ENCODE peak calls at places on chromosomes 6 and 20, in four cellular contexts. One of them, this sample, is unnamed.

GRCh38 chr6:56714982-56715456 is 72.3 kb upstream of the DST start:
- DNase-seq in WTC11: no peak
- DNase-seq in HepG2: peak; percentile 81
- DNase-seq in K562: no peak
- DNase-seq in this sample: no peak

GRCh38 chr6:149459761-149460160 is 25.1 kb downstream of the ZC3H12D start:
- DNase-seq in WTC11: no peak
- DNase-seq in HepG2: no peak
- DNase-seq in K562: no peak
- DNase-seq in this sample: no peak

GRCh38 chr20:63115651-63116411 is 100.1 kb downstream of the YTHDF1 start:
- DNase-seq in WTC11: no peak
- DNase-seq in HepG2: no peak
- DNase-seq in K562: no peak
- DNase-seq in this sample: no peak

GRCh38 chr6:134870677-134871498 is 79.0 kb downstream of the ALDH8A1 start:
- DNase-seq in WTC11: no peak
- DNase-seq in HepG2: no peak
- DNase-seq in K562: no peak
- DNase-seq in this sample: no peak

GRCh38 chr20:19406371-19406770 is 193.9 kb downstream of the SLC24A3 start:
- DNase-seq in WTC11: no peak
- DNase-seq in HepG2: no peak
- DNase-seq in K562: no peak
- DNase-seq in this sample: no peak

GRCh38 chr6:156126535-156126934 is 650.6 kb upstream of the ARID1B start:
- DNase-seq in WTC11: no peak
- DNase-seq in HepG2: no peak
- DNase-seq in K562: no peak
- DNase-seq in this sample: no peak

GRCh38 chr6:89797317-89797716 is 22.3 kb downstream of the MDN1 start:
- DNase-seq in WTC11: no peak
- DNase-seq in HepG2: no peak
- DNase-seq in K562: no peak
- DNase-seq in this sample: no peak

GRCh38 chr6:137486388-137486787 is 7.8 kb downstream of the OLIG3 start:
- DNase-seq in WTC11: no peak
- DNase-seq in HepG2: no peak
- DNase-seq in K562: no peak
- DNase-seq in this sample: no peak

GRCh38 chr6:48743738-48744137 is 632.7 kb upstream of the PTCHD4 start:
- DNase-seq in WTC11: no peak
- DNase-seq in HepG2: no peak
- DNase-seq in K562: no peak
- DNase-seq in this sample: no peak

GRCh38 chr6:85637579-85637978 is 5.1 kb downstream of the SYNCRIP start:
- DNase-seq in WTC11: no peak
- DNase-seq in HepG2: no peak
- DNase-seq in K562: no peak
- DNase-seq in this sample: no peak

GRCh38 chr20:63099426-63100267 is 92.9 kb upstream of the BHLHE23 start:
- DNase-seq in WTC11: peak; percentile 10
- DNase-seq in HepG2: no peak
- DNase-seq in K562: no peak
- DNase-seq in this sample: no peak

GRCh38 chr6:159249150-159249549 is 80.0 kb downstream of the FNDC1 start:
- DNase-seq in WTC11: no peak
- DNase-seq in HepG2: no peak
- DNase-seq in K562: no peak
- DNase-seq in this sample: no peak

GRCh38 chr6:149264629-149265028 is 52.9 kb upstream of the TAB2 start:
- DNase-seq in WTC11: no peak
- DNase-seq in HepG2: peak; percentile 38
- DNase-seq in K562: no peak
- DNase-seq in this sample: no peak

GRCh38 chr6:37059344-37060194 is 54.1 kb downstream of the FGD2 start:
- DNase-seq in WTC11: peak; percentile 73
- DNase-seq in HepG2: peak; percentile 99
- DNase-seq in K562: peak; percentile 92
- DNase-seq in this sample: peak; percentile 46

GRCh38 chr6:35496036-35496850 is 636 bp downstream of the TEAD3 start:
- DNase-seq in WTC11: peak; percentile 51
- DNase-seq in HepG2: peak; percentile 43
- DNase-seq in K562: peak; percentile 82
- DNase-seq in this sample: peak; percentile 49

GRCh38 chr20:63232235-63233060 is 3.3 kb upstream of the BIRC7 start:
- DNase-seq in WTC11: no peak
- DNase-seq in HepG2: no peak
- DNase-seq in K562: no peak
- DNase-seq in this sample: no peak

GRCh38 chr6:139659196-139659595 is 284.7 kb upstream of the CITED2 start:
- DNase-seq in WTC11: no peak
- DNase-seq in HepG2: no peak
- DNase-seq in K562: no peak
- DNase-seq in this sample: no peak

GRCh38 chr6:135397172-135397952 is 100.2 kb downstream of the AHI1 start:
- DNase-seq in WTC11: no peak
- DNase-seq in HepG2: no peak
- DNase-seq in K562: no peak
- DNase-seq in this sample: no peak

GRCh38 chr20:41339957-41340326 is 679 bp upstream of the LPIN3 start:
- DNase-seq in WTC11: peak; percentile 98
- DNase-seq in HepG2: peak; percentile 81
- DNase-seq in K562: peak; percentile 85
- DNase-seq in this sample: peak; percentile 81

GRCh38 chr6:84243240-84243639 is 15.8 kb upstream of the CEP162 start:
- DNase-seq in WTC11: no peak
- DNase-seq in HepG2: peak; percentile 4
- DNase-seq in K562: no peak
- DNase-seq in this sample: no peak

GRCh38 chr6:41469156-41469950 is 76.8 kb upstream of the FOXP4 start:
- DNase-seq in WTC11: no peak
- DNase-seq in HepG2: no peak
- DNase-seq in K562: no peak
- DNase-seq in this sample: no peak

GRCh38 chr20:23419995-23420901 is 1.0 kb downstream of the NAPB start:
- DNase-seq in WTC11: no peak
- DNase-seq in HepG2: peak; percentile 62
- DNase-seq in K562: peak; percentile 54
- DNase-seq in this sample: peak; percentile 26

GRCh38 chr20:50146732-50147662 is 6.5 kb downstream of the PEDS1 start:
- DNase-seq in WTC11: no peak
- DNase-seq in HepG2: no peak
- DNase-seq in K562: peak; percentile 41
- DNase-seq in this sample: no peak

GRCh38 chr20:35953411-35954199 is 697 bp downstream of the SCAND1 start:
- DNase-seq in WTC11: peak; percentile 54
- DNase-seq in HepG2: no peak
- DNase-seq in K562: peak; percentile 67
- DNase-seq in this sample: peak; percentile 45

GRCh38 chr6:116412270-116412669 is 41.5 kb downstream of the DSE start:
- DNase-seq in WTC11: no peak
- DNase-seq in HepG2: no peak
- DNase-seq in K562: no peak
- DNase-seq in this sample: no peak

GRCh38 chr6:134145786-134146185 is 93.4 kb upstream of the SLC2A12 start:
- DNase-seq in WTC11: no peak
- DNase-seq in HepG2: no peak
- DNase-seq in K562: no peak
- DNase-seq in this sample: no peak

GRCh38 chr6:12818324-12818723 is 101.8 kb downstream of the PHACTR1 start:
- DNase-seq in WTC11: no peak
- DNase-seq in HepG2: no peak
- DNase-seq in K562: no peak
- DNase-seq in this sample: no peak

GRCh38 chr6:147508871-147509608 is 550 bp downstream of the SAMD5 start:
- DNase-seq in WTC11: peak; percentile 21
- DNase-seq in HepG2: no peak
- DNase-seq in K562: peak; percentile 52
- DNase-seq in this sample: peak; percentile 50

GRCh38 chr20:46455729-46456128 is 49.3 kb upstream of the ELMO2 start:
- DNase-seq in WTC11: no peak
- DNase-seq in HepG2: no peak
- DNase-seq in K562: no peak
- DNase-seq in this sample: no peak

GRCh38 chr6:156731436-156731835 is 45.7 kb upstream of the ARID1B start:
- DNase-seq in WTC11: no peak
- DNase-seq in HepG2: no peak
- DNase-seq in K562: no peak
- DNase-seq in this sample: no peak

GRCh38 chr6:149455028-149455732 is 29.6 kb downstream of the ZC3H12D start:
- DNase-seq in WTC11: no peak
- DNase-seq in HepG2: no peak
- DNase-seq in K562: no peak
- DNase-seq in this sample: no peak

GRCh38 chr6:29757282-29757681 is 34.0 kb downstream of the HLA-F start:
- DNase-seq in WTC11: no peak
- DNase-seq in HepG2: no peak
- DNase-seq in K562: no peak
- DNase-seq in this sample: no peak

GRCh38 chr6:110645685-110646418 is 169.4 kb downstream of the CDK19 start:
- DNase-seq in WTC11: no peak
- DNase-seq in HepG2: no peak
- DNase-seq in K562: no peak
- DNase-seq in this sample: no peak

GRCh38 chr20:5688431-5688972 is 61.7 kb upstream of the SHLD1 start:
- DNase-seq in WTC11: no peak
- DNase-seq in HepG2: no peak
- DNase-seq in K562: peak; percentile 16
- DNase-seq in this sample: no peak

GRCh38 chr6:170221753-170222400 is 69.0 kb downstream of the DLL1 start:
- DNase-seq in WTC11: no peak
- DNase-seq in HepG2: no peak
- DNase-seq in K562: no peak
- DNase-seq in this sample: no peak

GRCh38 chr6:170224694-170225660 is 65.9 kb downstream of the DLL1 start:
- DNase-seq in WTC11: no peak
- DNase-seq in HepG2: no peak
- DNase-seq in K562: no peak
- DNase-seq in this sample: no peak

GRCh38 chr6:170223718-170224693 is 66.9 kb downstream of the DLL1 start:
- DNase-seq in WTC11: no peak
- DNase-seq in HepG2: no peak
- DNase-seq in K562: no peak
- DNase-seq in this sample: no peak

GRCh38 chr6:170221052-170221752 is 69.7 kb downstream of the DLL1 start:
- DNase-seq in WTC11: no peak
- DNase-seq in HepG2: no peak
- DNase-seq in K562: no peak
- DNase-seq in this sample: no peak

DNA sequence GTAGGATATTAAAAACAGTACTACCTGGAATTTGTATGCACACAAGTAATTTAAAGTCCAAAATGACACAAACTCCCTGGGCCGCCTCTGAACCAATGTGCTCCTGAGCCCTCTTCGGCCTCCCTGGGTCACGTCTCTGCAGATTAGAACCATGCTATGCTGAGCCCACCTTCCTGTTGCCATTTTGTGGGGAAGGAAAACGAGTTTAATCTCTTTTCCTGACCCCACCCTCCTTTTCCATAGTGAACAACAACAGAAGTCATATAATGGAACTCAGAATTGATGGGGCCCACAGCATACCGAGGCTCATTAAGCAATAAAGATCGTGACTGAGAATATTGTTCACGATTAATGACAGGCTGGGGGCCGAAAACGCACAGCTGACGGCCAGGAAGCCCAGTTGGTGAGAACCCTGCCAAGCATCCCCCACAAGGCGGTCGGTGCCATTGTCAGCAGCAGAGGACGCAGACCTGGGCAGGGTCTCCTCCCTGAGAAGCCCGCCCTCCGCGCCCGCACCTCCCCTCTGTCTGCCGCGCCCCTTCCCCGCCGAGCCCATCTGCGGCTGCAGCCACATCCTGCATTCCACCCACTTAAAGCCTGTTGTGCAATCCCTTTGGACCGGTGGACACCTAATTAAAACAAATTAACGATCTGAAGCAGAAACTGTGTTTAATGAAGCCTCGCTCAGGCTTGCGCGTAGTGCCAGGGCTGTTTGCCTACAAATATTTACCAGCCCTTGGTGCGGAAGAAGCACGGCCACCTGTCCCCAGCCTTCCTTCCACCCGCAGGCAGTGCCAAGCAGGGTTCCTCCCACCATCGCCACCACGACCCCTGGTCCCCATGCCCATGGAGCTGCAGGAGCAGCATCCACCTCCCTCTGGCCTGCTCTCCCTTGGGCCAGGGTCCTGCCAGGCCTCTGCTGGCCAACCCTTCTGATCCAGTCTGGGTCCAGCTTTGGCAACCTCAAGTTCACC is 68.1 kb downstream of the DLL1 start:
- DNase-seq in WTC11: no peak
- DNase-seq in HepG2: no peak
- DNase-seq in K562: no peak
- DNase-seq in this sample: no peak
- TF ChIP-seq ELF4 in WTC11: no peak
- TF ChIP-seq ELF4 in HepG2: no peak
- TF ChIP-seq ELF4 in K562: no peak
- TF ChIP-seq ELF4 in this sample: no peak

GRCh38 chr6:168169624-168170023 is 90.6 kb upstream of the FRMD1 start:
- DNase-seq in WTC11: no peak
- DNase-seq in HepG2: no peak
- DNase-seq in K562: no peak
- DNase-seq in this sample: no peak

GRCh38 chr6:168177492-168177891 is 98.5 kb upstream of the FRMD1 start:
- DNase-seq in WTC11: no peak
- DNase-seq in HepG2: no peak
- DNase-seq in K562: no peak
- DNase-seq in this sample: no peak

GRCh38 chr6:168167431-168168315 is 88.7 kb upstream of the FRMD1 start:
- DNase-seq in WTC11: no peak
- DNase-seq in HepG2: no peak
- DNase-seq in K562: no peak
- DNase-seq in this sample: no peak

GRCh38 chr6:168166627-168167026 is 87.6 kb upstream of the FRMD1 start:
- DNase-seq in WTC11: no peak
- DNase-seq in HepG2: no peak
- DNase-seq in K562: no peak
- DNase-seq in this sample: no peak

GRCh38 chr6:168171673-168172352 is 92.8 kb upstream of the FRMD1 start:
- DNase-seq in WTC11: no peak
- DNase-seq in HepG2: no peak
- DNase-seq in K562: no peak
- DNase-seq in this sample: no peak
- TF ChIP-seq ELF4 in WTC11: no peak
- TF ChIP-seq ELF4 in HepG2: no peak
- TF ChIP-seq ELF4 in K562: no peak
- TF ChIP-seq ELF4 in this sample: no peak

GRCh38 chr6:78864957-78865356 is 2.4 kb upstream of the IRAK1BP1 start:
- DNase-seq in WTC11: no peak
- DNase-seq in HepG2: no peak
- DNase-seq in K562: no peak
- DNase-seq in this sample: no peak
- TF ChIP-seq ELF4 in WTC11: no peak
- TF ChIP-seq ELF4 in HepG2: no peak
- TF ChIP-seq ELF4 in K562: no peak
- TF ChIP-seq ELF4 in this sample: no peak

GRCh38 chr6:5208039-5208438 is 52.7 kb downstream of the LYRM4 start:
- DNase-seq in WTC11: no peak
- DNase-seq in HepG2: no peak
- DNase-seq in K562: no peak
- DNase-seq in this sample: no peak
- TF ChIP-seq ELF4 in WTC11: no peak
- TF ChIP-seq ELF4 in HepG2: no peak
- TF ChIP-seq ELF4 in K562: no peak
- TF ChIP-seq ELF4 in this sample: no peak